ENCODE peak calls at places on chromosome 17, in ten cellular contexts. A is heart left ventricle, C is NB4, W is lower leg skin, S is breast epithelium, Q is esophagus squamous epithelium, Y is adrenal gland, I is body of pancreas, G is suprapubic skin, L is ovary. H is an unnamed sample.

GRCh38 chr17:39576187-39576586 is 31.5 kb downstream of the NEUROD2 start:
- DNase-seq in I (no peak), L (no peak), Q (no peak), S (no peak), A (no peak), G (no peak), C (peak), W (no peak), Y (no peak), H (no peak)

GRCh38 chr17:82287849-82288601 is 14.5 kb upstream of the CSNK1D start:
- DNase-seq in Q (peak), I (peak), Y (peak), L (peak), W (no peak), S (peak), C (peak), A (peak), G (no peak), H (peak)

GRCh38 chr17:71461504-71462197 is 659.2 kb upstream of the SOX9 start:
- DNase-seq in Q (no peak), S (no peak), A (no peak), W (no peak), G (no peak), Y (no peak), I (no peak), L (no peak), C (no peak), H (no peak)

GRCh38 chr17:63950940-63951907 is 19.1 kb upstream of the CD79B start:
- DNase-seq in Q (no peak), Y (no peak), A (no peak), I (peak), C (no peak), W (no peak), G (no peak), S (no peak), L (no peak), H (no peak)

GRCh38 chr17:58703137-58703846 is 10.9 kb downstream of the RAD51C start:
- DNase-seq in A (no peak), C (no peak), S (no peak), G (no peak), Q (no peak), I (no peak), W (no peak), Y (no peak), L (no peak), H (no peak)

GRCh38 chr17:29705352-29705751 is 82.6 kb upstream of the CORO6 start:
- DNase-seq in Q (no peak), S (no peak), L (no peak), C (no peak), W (no peak), G (no peak), A (no peak), I (no peak), Y (no peak), H (no peak)

GRCh38 chr17:14901376-14901775 is 363.8 kb downstream of the PMP22 start:
- DNase-seq in L (no peak), A (no peak), Q (no peak), G (no peak), I (no peak), C (no peak), Y (no peak), S (no peak), W (no peak), H (no peak)

GRCh38 chr17:6677158-6677831 is 25.7 kb downstream of the C17orf100 start:
- DNase-seq in G (no peak), S (no peak), Q (no peak), W (no peak), L (no peak), I (no peak), Y (no peak), A (no peak), C (peak), H (no peak)

GRCh38 chr17:29124135-29124930 is 55.9 kb downstream of the MYO18A start:
- DNase-seq in I (peak), Q (no peak), W (no peak), Y (peak), S (no peak), G (no peak), L (no peak), C (peak), A (no peak), H (peak)

GRCh38 chr17:82962163-82962720 is 117.2 kb upstream of the METRNL start:
- DNase-seq in G (peak), L (no peak), S (no peak), Y (no peak), W (no peak), C (no peak), I (no peak), A (no peak), Q (no peak), H (no peak)

GRCh38 chr17:65346166-65346565 is 209.0 kb downstream of the RGS9 start:
- DNase-seq in L (no peak), Y (no peak), G (no peak), S (no peak), A (no peak), W (no peak), C (no peak), I (no peak), Q (no peak), H (no peak)

GRCh38 chr17:1002771-1003555 is 6.0 kb downstream of the TIMM22 start:
- DNase-seq in S (no peak), A (no peak), W (no peak), L (no peak), Q (no peak), C (no peak), Y (no peak), I (no peak), G (no peak), H (no peak)
- TF ChIP-seq POLR2A in S (no peak), A (no peak), W (no peak), L (no peak), Q (no peak), C (no peak), Y (no peak), I (no peak), G (no peak), H (no peak)

GRCh38 chr17:2222901-2223616 is 80.5 kb downstream of the SMG6 start:
- DNase-seq in G (no peak), Y (no peak), A (peak), C (no peak), W (peak), L (peak), I (peak), S (no peak), Q (no peak), H (no peak)
- TF ChIP-seq POLR2A in G (no peak), Y (no peak), A (no peak), C (no peak), W (no peak), L (no peak), I (no peak), S (no peak), Q (no peak), H (no peak)

GRCh38 chr17:72588961-72589360 is 468.1 kb downstream of the SOX9 start:
- DNase-seq in Y (no peak), A (no peak), I (peak), C (no peak), G (no peak), S (peak), Q (no peak), L (no peak), W (peak), H (no peak)
- TF ChIP-seq POLR2A in Y (no peak), A (no peak), I (peak), C (no peak), G (no peak), S (no peak), Q (peak), L (no peak), W (no peak), H (no peak)

GRCh38 chr17:79808763-79809529 is 12.1 kb upstream of the CBX8 start:
- DNase-seq in W (peak), C (peak), S (no peak), A (no peak), I (peak), Y (no peak), G (no peak), L (no peak), Q (no peak), H (peak)

GRCh38 chr17:79811036-79811887 is 14.4 kb upstream of the CBX8 start:
- DNase-seq in S (no peak), L (no peak), A (no peak), I (peak), C (peak), G (no peak), Y (no peak), W (no peak), Q (no peak), H (peak)

GRCh38 chr17:79811888-79812205 is 15.0 kb upstream of the CBX8 start:
- DNase-seq in A (no peak), C (no peak), G (no peak), S (no peak), I (no peak), W (no peak), Q (no peak), L (no peak), Y (no peak), H (no peak)

GRCh38 chr17:79809530-79810137 is 12.8 kb upstream of the CBX8 start:
- DNase-seq in Y (no peak), L (no peak), W (no peak), S (no peak), Q (no peak), I (peak), A (no peak), G (no peak), C (no peak), H (no peak)

GRCh38 chr17:79810138-79811027 is 13.5 kb upstream of the CBX8 start:
- DNase-seq in A (peak), Q (no peak), I (peak), L (no peak), S (no peak), W (no peak), C (peak), Y (peak), G (no peak), H (peak)
- TF ChIP-seq POLR2A in A (no peak), Q (no peak), I (no peak), L (no peak), S (no peak), W (no peak), C (no peak), Y (no peak), G (no peak), H (no peak)

DNA sequence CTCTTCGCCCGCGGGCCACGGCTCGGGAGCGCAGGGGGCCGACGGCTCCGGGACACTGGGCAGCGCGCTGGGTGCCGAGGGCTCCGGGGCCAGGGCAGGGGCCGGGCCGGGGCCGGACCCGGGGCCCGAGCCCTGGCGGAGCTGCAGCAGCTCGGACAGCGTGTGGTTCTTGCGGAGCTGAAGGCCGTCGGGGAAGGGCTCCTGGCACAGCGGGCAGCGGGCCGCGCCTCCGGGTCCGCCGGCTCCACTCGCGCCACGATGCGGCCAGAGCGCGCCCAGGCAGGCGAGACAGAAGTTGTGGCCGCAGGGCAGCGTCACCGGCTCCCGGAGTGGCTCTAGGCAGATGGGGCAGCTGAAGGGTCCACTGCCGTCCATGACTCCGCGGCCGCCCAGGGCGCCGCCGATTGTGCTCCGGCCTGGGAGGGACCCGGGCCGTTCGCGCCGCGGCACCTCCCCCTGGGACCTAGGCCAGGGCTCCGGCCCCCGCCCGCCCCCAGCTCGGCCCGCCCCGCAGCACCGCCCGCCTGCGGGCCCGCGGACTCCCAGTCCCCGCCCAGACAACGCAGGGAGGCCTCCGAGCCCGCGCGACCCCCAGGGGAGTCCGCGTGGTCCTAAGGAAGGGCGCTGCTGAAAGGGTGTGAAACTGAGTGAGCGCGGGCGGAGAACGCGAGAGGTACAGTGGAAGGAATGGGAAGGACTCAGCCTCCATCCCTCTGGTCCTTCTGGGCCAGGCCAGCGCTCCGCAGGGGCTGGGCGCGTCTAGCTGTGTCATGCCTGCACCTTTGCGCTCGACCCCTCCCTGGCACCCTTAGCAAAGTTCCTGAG is at the start of gene TRIM47:
- DNase-seq in C (peak), L (peak), W (no peak), Y (peak), I (peak), A (peak), Q (no peak), S (no peak), G (no peak), H (peak)
- TF ChIP-seq POLR2A in C (no peak), L (peak), W (peak), Y (peak), I (peak), A (no peak), Q (peak), S (no peak), G (no peak), H (no peak)

GRCh38 chr17:61409301-61410099 is 9.9 kb downstream of the TBX2 start:
- DNase-seq in Y (peak), Q (no peak), W (no peak), L (peak), G (peak), C (peak), I (peak), S (peak), A (peak), H (peak)
- TF ChIP-seq POLR2A in Y (no peak), Q (no peak), W (no peak), L (no peak), G (no peak), C (no peak), I (no peak), S (no peak), A (no peak), H (no peak)

GRCh38 chr17:77453613-77454559 is 313.1 kb downstream of the SEC14L1 start:
- DNase-seq in G (no peak), W (no peak), Q (no peak), L (no peak), A (no peak), S (peak), Y (no peak), C (no peak), I (peak), H (no peak)
- TF ChIP-seq POLR2A in G (no peak), W (no peak), Q (no peak), L (no peak), A (no peak), S (no peak), Y (no peak), C (no peak), I (peak), H (no peak)

GRCh38 chr17:8954339-8954738 is 11.2 kb downstream of the PIK3R5 start:
- DNase-seq in S (no peak), L (no peak), C (peak), Q (peak), G (no peak), W (peak), Y (peak), A (peak), I (no peak), H (no peak)

GRCh38 chr17:8955021-8955420 is 10.5 kb downstream of the PIK3R5 start:
- DNase-seq in Q (no peak), S (no peak), L (no peak), W (no peak), Y (no peak), I (no peak), C (no peak), A (no peak), G (no peak), H (no peak)

GRCh38 chr17:8957721-8958120 is 7.8 kb downstream of the PIK3R5 start:
- DNase-seq in A (no peak), C (no peak), I (no peak), Q (no peak), W (no peak), Y (no peak), L (no peak), S (no peak), G (no peak), H (no peak)

GRCh38 chr17:8955560-8955959 is 9.9 kb downstream of the PIK3R5 start:
- DNase-seq in I (no peak), C (peak), W (no peak), G (no peak), S (no peak), Y (no peak), L (no peak), A (no peak), Q (no peak), H (no peak)

DNA sequence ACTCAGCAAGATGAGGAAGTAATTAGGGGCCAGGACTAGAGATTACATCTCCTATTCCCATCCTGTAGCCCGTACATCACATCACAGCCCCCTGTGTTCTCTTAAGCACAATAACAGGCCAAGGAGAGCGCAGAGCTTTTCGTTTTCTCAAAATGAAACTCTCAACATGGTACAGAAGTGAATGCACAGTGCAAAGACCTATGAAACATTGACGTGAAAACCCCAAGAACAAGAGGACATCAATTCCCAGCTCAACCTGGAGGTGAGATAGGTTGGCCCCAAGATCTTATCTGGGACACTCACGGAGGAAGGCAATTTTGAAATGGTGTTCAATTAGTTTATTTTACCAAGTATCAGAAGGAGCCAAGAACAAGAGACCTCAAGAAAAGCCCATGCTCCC is 9.0 kb downstream of the PIK3R5 start:
- DNase-seq in W (no peak), I (no peak), L (no peak), Q (no peak), A (no peak), S (no peak), C (no peak), G (no peak), Y (no peak), H (no peak)
- TF ChIP-seq POLR2A in W (no peak), I (no peak), L (no peak), Q (no peak), A (no peak), S (no peak), C (no peak), G (no peak), Y (no peak), H (no peak)

GRCh38 chr17:46977750-46978488 is 1.1 kb downstream of the RPRML start:
- DNase-seq in S (no peak), W (no peak), L (no peak), I (no peak), G (no peak), Q (no peak), C (no peak), Y (no peak), A (no peak), H (no peak)

GRCh38 chr17:46977348-46977747 is 1.7 kb downstream of the RPRML start:
- DNase-seq in G (no peak), L (no peak), W (no peak), A (no peak), Q (no peak), I (peak), S (no peak), Y (no peak), C (peak), H (peak)

GRCh38 chr17:46976626-46977270 is 2.3 kb downstream of the RPRML start:
- DNase-seq in C (peak), A (no peak), G (peak), Y (no peak), S (no peak), Q (no peak), L (no peak), W (no peak), I (no peak), H (peak)

GRCh38 chr17:46979023-46979870 is at the start of gene RPRML:
- DNase-seq in A (peak), I (peak), C (peak), W (no peak), L (peak), Y (peak), Q (no peak), G (no peak), S (no peak), H (peak)

GRCh38 chr17:46978489-46979022 is 497 bp downstream of the RPRML start:
- DNase-seq in G (no peak), C (no peak), A (no peak), I (no peak), Y (no peak), L (no peak), Q (no peak), S (no peak), W (no peak), H (no peak)
- TF ChIP-seq POLR2A in G (no peak), C (no peak), A (no peak), I (no peak), Y (no peak), L (no peak), Q (no peak), S (no peak), W (no peak), H (no peak)

H was measured in erythroblast.